ENCODE peak calls at places on chromosomes 6 and 20, in nine cellular contexts. V is breast epithelium; R is transverse colon; F is HepG2; N is effector memory CD4-positive, alpha-beta T cell; O is GM23248; X is sigmoid colon; Q is brain microvascular endothelial cell; B is kidney. E is an unnamed sample.
A peak's percentile ranks its signal among the peaks of the same experiment; 100 is the strongest.

GRCh38 chr20:49140834-49141233 is 47.3 kb downstream of the STAU1 start:
- DNase-seq in X (no peak), N (no peak), F (no peak), R (no peak), Q (no peak), B (no peak), O (peak; percentile 27), V (no peak), E (no peak)

GRCh38 chr6:122647765-122648164 is 37.6 kb downstream of the PKIB start:
- DNase-seq in N (no peak), R (no peak), B (no peak), O (no peak), F (no peak), V (no peak), Q (no peak), X (no peak), E (no peak)

GRCh38 chr20:57792386-57793095 is 82.7 kb upstream of the PMEPA1 start:
- DNase-seq in B (no peak), Q (peak; percentile 35), N (no peak), X (no peak), O (peak; percentile 37), V (no peak), R (no peak), F (no peak), E (no peak)

GRCh38 chr6:34600796-34601195 is 44.7 kb upstream of the SPDEF start:
- DNase-seq in Q (no peak), V (no peak), B (no peak), F (no peak), N (no peak), O (no peak), R (no peak), X (no peak), E (no peak)

GRCh38 chr6:89999154-89999553 is 104.9 kb downstream of the GJA10 start:
- DNase-seq in X (no peak), F (no peak), O (peak; percentile 57), N (no peak), B (peak; percentile 79), R (peak; percentile 88), V (peak; percentile 78), Q (no peak), E (no peak)

GRCh38 chr20:47866480-47866879 is 81.2 kb upstream of the SULF2 start:
- DNase-seq in O (no peak), R (no peak), B (no peak), N (no peak), V (no peak), F (no peak), X (no peak), Q (no peak), E (no peak)

GRCh38 chr6:113457156-113457555 is 400.0 kb upstream of the MARCKS start:
- DNase-seq in B (peak; percentile 81), O (peak; percentile 68), R (no peak), N (no peak), Q (peak; percentile 95), X (peak; percentile 64), F (no peak), V (no peak), E (peak; percentile 86)

GRCh38 chr20:11261533-11262000 is 587.8 kb upstream of the JAG1 start:
- DNase-seq in O (peak; percentile 96), V (no peak), F (no peak), Q (peak; percentile 93), R (no peak), N (no peak), B (no peak), X (no peak), E (no peak)

GRCh38 chr6:151111670-151112069 is 128.1 kb upstream of the AKAP12 start:
- DNase-seq in O (no peak), V (no peak), Q (no peak), B (no peak), F (no peak), X (no peak), R (no peak), N (no peak), E (no peak)

GRCh38 chr6:170159040-170159965 is 131.6 kb downstream of the DLL1 start:
- DNase-seq in F (no peak), V (no peak), R (no peak), O (no peak), N (no peak), Q (no peak), X (peak; percentile 59), B (peak; percentile 65), E (no peak)

GRCh38 chr6:167225903-167226508 is 65.1 kb upstream of the UNC93A start:
- DNase-seq in B (no peak), Q (no peak), R (no peak), V (no peak), O (no peak), F (no peak), X (no peak), N (no peak), E (no peak)

GRCh38 chr6:29552512-29553051 is 7.0 kb downstream of the UBD start:
- DNase-seq in X (no peak), O (peak; percentile 65), Q (peak; percentile 78), B (no peak), N (no peak), V (no peak), R (no peak), F (no peak), E (peak; percentile 31)

GRCh38 chr6:118606268-118606667 is 45.1 kb downstream of the CEP85L start:
- DNase-seq in Q (no peak), V (no peak), O (no peak), B (no peak), X (no peak), R (no peak), F (no peak), N (no peak), E (no peak)

GRCh38 chr6:141976994-141977393 is 155.7 kb upstream of the GJE1 start:
- DNase-seq in Q (no peak), V (no peak), X (no peak), R (no peak), O (no peak), B (no peak), F (no peak), N (no peak), E (no peak)

GRCh38 chr20:12698817-12699216 is 310.0 kb upstream of the SPTLC3 start:
- DNase-seq in V (no peak), Q (no peak), O (no peak), B (no peak), F (no peak), N (no peak), X (no peak), R (no peak), E (no peak)

GRCh38 chr6:134295953-134296553 is 21.9 kb downstream of the SGK1 start:
- DNase-seq in R (no peak), V (no peak), O (peak; percentile 96), F (peak; percentile 54), X (peak; percentile 68), Q (peak; percentile 100), B (no peak), N (no peak), E (peak; percentile 96)

GRCh38 chr6:111683126-111683525 is 77.4 kb upstream of the TRAF3IP2 start:
- DNase-seq in O (no peak), R (no peak), Q (no peak), B (no peak), N (no peak), X (no peak), F (no peak), V (no peak), E (no peak)
- H3K36me3 ChIP-seq in O (peaks cover 38% of the 10 kb centered on the region), R (no peaks in the 10 kb centered on the region), Q (peaks cover 10% of the 10 kb centered on the region), B (no peaks in the 10 kb centered on the region), N (peaks cover 50% of the 10 kb centered on the region), X (no peaks in the 10 kb centered on the region), F (peaks cover 3% of the 10 kb centered on the region), V (no peaks in the 10 kb centered on the region), E (peaks cover 2% of the 10 kb centered on the region)

GRCh38 chr20:41405436-41405835 is 38.8 kb upstream of the EMILIN3 start:
- DNase-seq in N (no peak), Q (no peak), O (no peak), F (no peak), V (no peak), R (no peak), X (no peak), B (no peak), E (no peak)
- H3K36me3 ChIP-seq in N (peaks cover 60% of the 10 kb centered on the region), Q (peaks cover 23% of the 10 kb centered on the region), O (peaks cover 26% of the 10 kb centered on the region), F (peaks cover 41% of the 10 kb centered on the region), V (peaks cover 14% of the 10 kb centered on the region), R (no peaks in the 10 kb centered on the region), X (peaks cover 45% of the 10 kb centered on the region), B (peaks cover 18% of the 10 kb centered on the region), E (peaks cover 28% of the 10 kb centered on the region)

DNA sequence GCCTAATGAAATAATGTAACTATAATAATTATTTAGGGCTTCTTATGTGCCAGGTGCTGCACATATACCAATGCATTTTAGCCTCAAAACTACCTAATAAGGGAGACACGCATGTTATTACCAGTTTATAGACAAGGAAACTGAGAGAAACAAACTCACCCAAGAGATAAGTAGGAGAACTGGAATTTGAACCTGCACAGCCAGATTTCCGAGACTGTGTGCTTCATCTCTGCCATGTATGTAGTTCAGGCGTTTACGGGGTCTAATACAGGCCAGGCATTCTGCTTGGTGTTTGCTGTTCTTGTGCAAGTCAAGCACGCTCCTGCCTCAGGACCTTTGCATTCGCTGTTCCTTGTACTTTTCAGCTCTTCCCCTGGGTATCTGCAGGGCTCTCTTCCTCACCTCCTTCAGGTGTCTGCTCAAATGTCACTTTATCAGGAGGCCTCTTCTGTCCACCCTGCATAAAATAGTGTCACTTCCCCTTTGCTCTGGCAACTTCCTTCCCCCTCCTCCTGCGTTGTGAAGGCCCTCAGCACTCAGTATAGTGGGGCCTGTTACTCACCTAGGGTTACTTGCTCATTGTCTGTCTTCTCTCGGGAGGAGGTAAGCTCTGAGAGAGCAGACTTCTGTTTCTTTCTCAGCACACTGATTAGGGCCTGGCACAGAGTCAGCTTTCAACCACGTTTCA is 6.1 kb upstream of the NSFL1C start:
- DNase-seq in V (no peak), Q (no peak), R (no peak), F (no peak), N (no peak), X (no peak), O (no peak), B (no peak), E (no peak)
- H3K36me3 ChIP-seq in V (no peaks in the 10 kb centered on the region), Q (no peaks in the 10 kb centered on the region), R (no peaks in the 10 kb centered on the region), F (no peaks in the 10 kb centered on the region), N (no peaks in the 10 kb centered on the region), X (no peaks in the 10 kb centered on the region), O (no peaks in the 10 kb centered on the region), B (no peaks in the 10 kb centered on the region), E (no peaks in the 10 kb centered on the region)

DNA sequence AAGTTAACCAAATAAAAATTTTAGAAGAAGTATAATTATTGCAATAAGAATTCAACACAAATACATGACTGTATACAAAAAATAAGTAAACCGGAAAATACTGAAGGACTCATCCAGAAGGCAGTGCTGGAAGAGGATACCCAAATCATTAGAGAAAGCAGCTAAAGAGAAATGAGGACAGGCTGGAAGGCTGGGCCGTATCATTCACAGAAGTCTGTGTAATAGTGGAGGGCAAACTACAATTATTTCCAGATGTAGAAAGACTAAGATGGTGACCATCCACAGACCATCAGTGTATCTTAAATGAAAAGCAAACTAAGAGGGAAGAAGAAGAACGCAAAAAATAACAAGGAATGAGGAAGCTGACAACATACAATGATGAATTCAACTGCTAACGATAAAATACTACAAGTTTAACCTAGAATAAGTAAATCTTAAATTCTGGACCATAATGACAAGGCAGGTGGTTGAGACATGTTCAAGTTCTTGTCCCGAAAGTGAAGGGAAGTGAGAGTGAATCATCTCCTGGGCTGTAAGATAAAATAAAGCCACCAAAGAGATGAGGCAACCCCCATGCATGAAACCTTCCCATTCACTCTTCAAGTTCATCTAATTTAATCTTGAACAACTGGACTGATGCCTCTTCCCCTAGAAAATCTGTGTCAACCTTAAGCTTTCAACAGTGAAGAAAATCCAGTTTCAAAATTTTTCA is 71.5 kb downstream of the SLC23A2 start:
- DNase-seq in N (no peak), V (no peak), F (no peak), Q (peak; percentile 14), B (no peak), R (no peak), X (no peak), O (peak; percentile 48), E (no peak)
- H3K36me3 ChIP-seq in N (peaks cover 15% of the 10 kb centered on the region), V (no peaks in the 10 kb centered on the region), F (peaks cover 43% of the 10 kb centered on the region), Q (no peaks in the 10 kb centered on the region), B (peaks cover 5% of the 10 kb centered on the region), R (no peaks in the 10 kb centered on the region), X (no peaks in the 10 kb centered on the region), O (no peaks in the 10 kb centered on the region), E (no peaks in the 10 kb centered on the region)

GRCh38 chr20:44990425-44990824 is 24.1 kb downstream of the STK4 start:
- DNase-seq in X (no peak), Q (no peak), B (no peak), N (no peak), F (no peak), O (peak; percentile 71), V (no peak), R (no peak), E (no peak)
- H3K36me3 ChIP-seq in X (no peaks in the 10 kb centered on the region), Q (peaks cover 8% of the 10 kb centered on the region), B (no peaks in the 10 kb centered on the region), N (peaks cover 8% of the 10 kb centered on the region), F (peaks cover 7% of the 10 kb centered on the region), O (peaks cover 29% of the 10 kb centered on the region), V (no peaks in the 10 kb centered on the region), R (no peaks in the 10 kb centered on the region), E (no peaks in the 10 kb centered on the region)

E was measured in BJ.